ENCODE peak calls at places on chromosomes 2 and 18, in seven cellular contexts. W is neural progenitor cell, E is AG09319, V is AG09309, B is epithelial cell of esophagus, F is astrocyte of the spinal cord, A is hepatocyte. I is an unnamed sample.

GRCh38 chr18:59760212-59760997 is 63.2 kb upstream of the CCBE1 start:
- DNase-seq in W (no peak), E (no peak), V (no peak), B (no peak), F (no peak), A (no peak), I (no peak)

GRCh38 chr2:33011941-33012340 is 65.2 kb downstream of the LTBP1 start:
- DNase-seq in W (no peak), E (no peak), V (no peak), B (peak; percentile 33), F (peak; percentile 29), A (no peak), I (no peak)

GRCh38 chr18:68429809-68430208 is 285.1 kb downstream of the TMX3 start:
- DNase-seq in W (no peak), E (no peak), V (no peak), B (peak; percentile 70), F (peak; percentile 58), A (no peak), I (peak; percentile 50)

GRCh38 chr2:101265893-101266499 is 13.3 kb downstream of the CNOT11 start:
- DNase-seq in W (no peak), E (no peak), V (no peak), B (peak; percentile 74), F (no peak), A (peak; percentile 78), I (no peak)

GRCh38 chr2:26535663-26536275 is 57.8 kb upstream of the OTOF start:
- DNase-seq in W (no peak), E (no peak), V (no peak), B (no peak), F (no peak), A (no peak), I (no peak)

GRCh38 chr2:96116424-96116878 is at the start of gene ADRA2B:
- DNase-seq in W (peak; percentile 91), E (no peak), V (no peak), B (peak; percentile 85), F (peak; percentile 3), A (peak; percentile 91), I (no peak)

GRCh38 chr2:233039217-233040173 is 7.0 kb downstream of the NEU2 start:
- DNase-seq in W (no peak), E (no peak), V (no peak), B (no peak), F (peak; percentile 24), A (no peak), I (no peak)

GRCh38 chr2:127662937-127663565 is 12.3 kb downstream of the LIMS2 start:
- DNase-seq in W (no peak), E (no peak), V (no peak), B (peak; percentile 25), F (no peak), A (no peak), I (no peak)

GRCh38 chr2:217899231-217900009 is 103.4 kb downstream of the TNS1 start:
- DNase-seq in W (peak; percentile 80), E (peak; percentile 62), V (peak; percentile 67), B (peak; percentile 78), F (peak; percentile 67), A (peak; percentile 89), I (peak; percentile 88)

GRCh38 chr18:9147440-9148238 is 11.1 kb downstream of the ANKRD12 start:
- DNase-seq in W (peak; percentile 62), E (peak; percentile 49), V (peak; percentile 45), B (peak; percentile 74), F (peak; percentile 79), A (peak; percentile 75), I (peak; percentile 73)

GRCh38 chr2:232528746-232529445 is 2.9 kb downstream of the CHRND start:
- DNase-seq in W (no peak), E (no peak), V (no peak), B (no peak), F (no peak), A (no peak), I (no peak)

GRCh38 chr2:66464930-66465637 is 30.2 kb downstream of the MEIS1 start:
- DNase-seq in W (no peak), E (no peak), V (no peak), B (no peak), F (no peak), A (no peak), I (no peak)

GRCh38 chr2:28828382-28828781 is 17.7 kb downstream of the SPDYA start:
- DNase-seq in W (no peak), E (no peak), V (no peak), B (no peak), F (no peak), A (no peak), I (no peak)

GRCh38 chr2:149330127-149331022 is at the start of gene LYPD6:
- DNase-seq in W (peak; percentile 92), E (peak; percentile 35), V (peak; percentile 18), B (peak; percentile 82), F (peak; percentile 74), A (peak; percentile 92), I (peak; percentile 45)

GRCh38 chr2:174618179-174618578 is 20.6 kb upstream of the WIPF1 start:
- DNase-seq in W (no peak), E (no peak), V (no peak), B (no peak), F (no peak), A (no peak), I (no peak)

GRCh38 chr2:10722252-10722825 is 909 bp downstream of the ATP6V1C2 start:
- DNase-seq in W (peak; percentile 4), E (no peak), V (no peak), B (no peak), F (no peak), A (no peak), I (no peak)

GRCh38 chr2:140586379-140586778 is 1544.4 kb downstream of the LRP1B start:
- DNase-seq in W (peak; percentile 66), E (no peak), V (no peak), B (peak; percentile 58), F (no peak), A (peak; percentile 39), I (no peak)

GRCh38 chr2:30628341-30628740 is 178.9 kb downstream of the CAPN13 start:
- DNase-seq in W (no peak), E (no peak), V (no peak), B (peak; percentile 31), F (peak; percentile 20), A (no peak), I (no peak)

GRCh38 chr2:41870948-41871522 is 176.8 kb upstream of the PKDCC start:
- DNase-seq in W (peak; percentile 66), E (no peak), V (no peak), B (no peak), F (no peak), A (no peak), I (no peak)

GRCh38 chr2:41867553-41867952 is 180.3 kb upstream of the PKDCC start:
- DNase-seq in W (no peak), E (no peak), V (no peak), B (no peak), F (no peak), A (no peak), I (no peak)

GRCh38 chr2:41870257-41870570 is 177.6 kb upstream of the PKDCC start:
- DNase-seq in W (no peak), E (no peak), V (no peak), B (no peak), F (no peak), A (no peak), I (no peak)

GRCh38 chr2:41872646-41873045 is 175.2 kb upstream of the PKDCC start:
- DNase-seq in W (no peak), E (no peak), V (no peak), B (no peak), F (peak; percentile 41), A (no peak), I (no peak)

GRCh38 chr2:41869542-41870256 is 178.1 kb upstream of the PKDCC start:
- DNase-seq in W (peak; percentile 85), E (peak; percentile 27), V (no peak), B (peak; percentile 56), F (peak; percentile 66), A (peak; percentile 85), I (peak; percentile 29)
- TF ChIP-seq CTCF in W (peak; percentile 88), E (peak; percentile 89), V (peak; percentile 94), B (peak; percentile 80), F (peak; percentile 81), A (peak; percentile 82), I (peak; percentile 94)

GRCh38 chr2:107285621-107286303 is 399.8 kb upstream of the ST6GAL2 start:
- DNase-seq in W (no peak), E (no peak), V (no peak), B (no peak), F (no peak), A (no peak), I (no peak)
- TF ChIP-seq CTCF in W (no peak), E (no peak), V (no peak), B (no peak), F (no peak), A (no peak), I (no peak)

GRCh38 chr2:1894578-1894977 is 150.3 kb upstream of the PXDN start:
- DNase-seq in W (no peak), E (no peak), V (no peak), B (no peak), F (no peak), A (no peak), I (no peak)

GRCh38 chr2:1891147-1891546 is 146.8 kb upstream of the PXDN start:
- DNase-seq in W (no peak), E (no peak), V (no peak), B (no peak), F (no peak), A (no peak), I (no peak)

GRCh38 chr2:1892529-1893250 is 148.4 kb upstream of the PXDN start:
- DNase-seq in W (no peak), E (no peak), V (no peak), B (no peak), F (no peak), A (no peak), I (no peak)

GRCh38 chr2:1891971-1892486 is 147.7 kb upstream of the PXDN start:
- DNase-seq in W (no peak), E (no peak), V (no peak), B (no peak), F (peak; percentile 7), A (no peak), I (no peak)

DNA sequence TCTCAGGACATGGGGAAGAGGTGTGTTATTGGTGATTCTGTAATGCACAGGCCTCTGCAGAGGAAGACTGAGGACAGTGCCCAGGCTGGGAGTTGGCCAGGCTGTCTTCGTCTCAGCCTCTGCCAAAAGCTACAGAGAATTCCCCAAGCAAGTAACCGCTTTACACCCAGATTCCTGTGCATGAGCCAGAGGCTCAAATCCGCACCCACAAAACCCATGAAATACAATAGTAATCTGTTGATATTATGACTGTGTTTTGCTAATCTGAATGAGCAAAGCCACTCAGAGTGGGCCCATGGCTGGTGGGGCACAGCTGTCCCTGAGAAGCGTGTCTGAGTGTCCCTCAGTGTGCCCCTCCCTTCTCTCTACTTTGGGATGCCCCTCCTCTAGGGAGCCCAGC is 149.5 kb upstream of the PXDN start:
- DNase-seq in W (no peak), E (no peak), V (no peak), B (no peak), F (no peak), A (no peak), I (no peak)
- TF ChIP-seq CTCF in W (no peak), E (no peak), V (no peak), B (no peak), F (no peak), A (no peak), I (no peak)

GRCh38 chr2:165793779-165794519 is at the start of gene GALNT3:
- DNase-seq in W (peak; percentile 68), E (no peak), V (no peak), B (peak; percentile 97), F (no peak), A (peak; percentile 94), I (no peak)
- TF ChIP-seq CTCF in W (no peak), E (no peak), V (no peak), B (no peak), F (no peak), A (no peak), I (no peak)